ENCODE peak calls at places on chromosomes 6 and 20, in ten cellular contexts. J is Panc1; X is CD8-positive, alpha-beta memory T cell; L is fibroblast of lung; S is RWPE2; A is iPS DF 6.9; O is suprapubic skin; T is Peyer's patch; D is HepG2; P is PC-9. V is an unnamed sample.

GRCh38 chr20:48703511-48704219 is 124.1 kb downstream of the PREX1 start:
- DNase-seq in J (no peak), X (no peak), L (no peak), S (peak; percentile 79), A (no peak), O (no peak), T (no peak), D (no peak), P (no peak), V (no peak)

GRCh38 chr20:1224205-1224604 is 1.6 kb upstream of the RAD21L1 start:
- DNase-seq in J (no peak), X (no peak), L (no peak), S (no peak), A (no peak), O (no peak), T (no peak), D (no peak), P (no peak), V (no peak)

GRCh38 chr6:170542031-170542719 is 10.9 kb downstream of the PSMB1 start:
- DNase-seq in J (no peak), X (no peak), L (peak; percentile 9), S (no peak), A (no peak), O (no peak), T (no peak), D (no peak), P (no peak), V (no peak)

GRCh38 chr20:40390654-40391053 is 298.4 kb downstream of the MAFB start:
- DNase-seq in J (no peak), X (no peak), L (no peak), S (no peak), A (no peak), O (no peak), T (no peak), D (no peak), P (no peak), V (no peak)

GRCh38 chr6:21001736-21002135 is 467.5 kb downstream of the CDKAL1 start:
- DNase-seq in J (no peak), X (no peak), L (peak; percentile 61), S (no peak), A (no peak), O (no peak), T (no peak), D (no peak), P (no peak), V (no peak)

GRCh38 chr20:5557123-5557522 is 193.1 kb upstream of the SHLD1 start:
- DNase-seq in J (peak; percentile 8), X (peak; percentile 23), L (peak; percentile 51), S (no peak), A (peak; percentile 18), O (no peak), T (peak; percentile 78), D (peak; percentile 61), P (peak; percentile 42), V (peak; percentile 27)

GRCh38 chr20:37336369-37337207 is 9.4 kb upstream of the SRC start:
- DNase-seq in J (no peak), X (no peak), L (no peak), S (no peak), A (no peak), O (no peak), T (peak; percentile 82), D (no peak), P (no peak), V (no peak)

GRCh38 chr6:101700655-101701054 is 307.1 kb downstream of the GRIK2 start:
- DNase-seq in J (no peak), X (no peak), L (no peak), S (no peak), A (no peak), O (no peak), T (no peak), D (no peak), P (no peak), V (no peak)

GRCh38 chr6:53828971-53829697 is 34.3 kb downstream of the LRRC1 start:
- DNase-seq in J (no peak), X (no peak), L (no peak), S (no peak), A (no peak), O (no peak), T (peak; percentile 58), D (peak; percentile 33), P (no peak), V (no peak)

GRCh38 chr6:108944058-108944457 is 95.8 kb downstream of the ARMC2 start:
- DNase-seq in J (no peak), X (no peak), L (no peak), S (no peak), A (no peak), O (no peak), T (no peak), D (no peak), P (no peak), V (no peak)

GRCh38 chr6:99471638-99472037 is 43.6 kb downstream of the USP45 start:
- DNase-seq in J (no peak), X (no peak), L (no peak), S (no peak), A (no peak), O (no peak), T (no peak), D (no peak), P (no peak), V (no peak)

GRCh38 chr6:56297022-56297995 is 49.9 kb upstream of the COL21A1 start:
- DNase-seq in J (no peak), X (no peak), L (peak; percentile 38), S (no peak), A (no peak), O (no peak), T (no peak), D (no peak), P (no peak), V (no peak)

GRCh38 chr6:156949376-156949775 is 172.2 kb downstream of the ARID1B start:
- DNase-seq in J (no peak), X (no peak), L (peak; percentile 57), S (no peak), A (no peak), O (no peak), T (no peak), D (no peak), P (peak; percentile 54), V (no peak)

GRCh38 chr6:163405412-163406309 is 8.9 kb upstream of the QKI start:
- DNase-seq in J (no peak), X (no peak), L (no peak), S (no peak), A (no peak), O (peak; percentile 84), T (peak; percentile 69), D (peak; percentile 50), P (no peak), V (no peak)

GRCh38 chr20:23534801-23535593 is 33.3 kb downstream of the CST9L start:
- DNase-seq in J (no peak), X (no peak), L (no peak), S (no peak), A (no peak), O (peak; percentile 72), T (no peak), D (no peak), P (no peak), V (no peak)

GRCh38 chr20:64238851-64239387 is 16.6 kb upstream of the PCMTD2 start:
- DNase-seq in J (no peak), X (no peak), L (no peak), S (peak; percentile 80), A (no peak), O (no peak), T (no peak), D (peak; percentile 49), P (no peak), V (no peak)

GRCh38 chr6:159232106-159232645 is 63.0 kb downstream of the FNDC1 start:
- DNase-seq in J (no peak), X (no peak), L (no peak), S (no peak), A (no peak), O (no peak), T (no peak), D (no peak), P (no peak), V (no peak)

GRCh38 chr20:8435251-8436035 is 303.4 kb downstream of the PLCB1 start:
- DNase-seq in J (no peak), X (no peak), L (no peak), S (no peak), A (no peak), O (no peak), T (no peak), D (no peak), P (no peak), V (no peak)

GRCh38 chr6:37319856-37320255 is 33.9 kb upstream of the RNF8 start:
- DNase-seq in J (no peak), X (no peak), L (peak; percentile 9), S (no peak), A (no peak), O (no peak), T (no peak), D (no peak), P (no peak), V (no peak)

GRCh38 chr6:150036081-150036480 is 10.7 kb upstream of the RAET1L start:
- DNase-seq in J (no peak), X (no peak), L (no peak), S (no peak), A (no peak), O (peak; percentile 28), T (no peak), D (no peak), P (no peak), V (no peak)
- H3K27me3 ChIP-seq in J (peaks cover 41% of the 10 kb centered on the region), X (peaks cover 47% of the 10 kb centered on the region), L (peaks cover 45% of the 10 kb centered on the region), S (peaks cover 35% of the 10 kb centered on the region), A (peaks cover 44% of the 10 kb centered on the region), O (peaks cover 63% of the 10 kb centered on the region), T (no peaks in the 10 kb centered on the region), D (peaks cover 66% of the 10 kb centered on the region), P (peaks cover 11% of the 10 kb centered on the region), V (peaks cover 57% of the 10 kb centered on the region)

DNA sequence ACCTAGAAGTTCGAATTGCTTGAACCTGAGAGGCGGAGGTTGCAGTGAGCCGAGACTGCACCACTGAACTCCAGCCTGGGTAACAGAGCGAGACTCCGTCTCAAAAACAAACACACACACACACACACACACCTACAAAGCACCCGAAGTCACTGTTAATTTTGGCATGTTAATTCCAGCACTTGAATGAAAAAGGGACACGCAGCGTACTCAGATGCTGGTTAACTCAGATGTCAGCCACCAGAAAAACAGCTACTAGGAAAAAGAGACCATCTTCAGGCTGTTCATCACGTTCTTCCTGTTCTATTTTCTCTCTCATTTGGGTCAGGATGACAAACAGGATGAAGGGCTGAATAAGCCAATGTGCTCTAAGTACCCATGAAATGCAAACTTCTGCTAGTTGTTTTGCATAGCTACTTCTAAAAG is 46.9 kb downstream of the BLOC1S5 start:
- DNase-seq in J (no peak), X (no peak), L (no peak), S (no peak), A (no peak), O (no peak), T (no peak), D (no peak), P (no peak), V (no peak)
- H3K4me3 ChIP-seq in J (no peak overlapping the region), X (no peak overlapping the region), L (no peak overlapping the region), S (no peak overlapping the region), A (no peak overlapping the region), O (no peak overlapping the region), T (no peak overlapping the region), D (no peak overlapping the region), P (no peak overlapping the region), V (no peak overlapping the region)

GRCh38 chr6:76789580-76789979 is 673.7 kb downstream of the HTR1B start:
- DNase-seq in J (no peak), X (no peak), L (no peak), S (no peak), A (no peak), O (no peak), T (no peak), D (no peak), P (no peak), V (no peak)
- H3K4me1 ChIP-seq in J (no peaks in the 10 kb centered on the region), X (no peaks in the 10 kb centered on the region), L (no peaks in the 10 kb centered on the region), S (no peaks in the 10 kb centered on the region), A (no peaks in the 10 kb centered on the region), O (no peaks in the 10 kb centered on the region), T (no peaks in the 10 kb centered on the region), D (peaks cover 21% of the 10 kb centered on the region), P (no peaks in the 10 kb centered on the region), V (no peaks in the 10 kb centered on the region)

GRCh38 chr20:59355242-59355641 is 54.8 kb downstream of the EDN3 start:
- DNase-seq in J (no peak), X (no peak), L (no peak), S (no peak), A (no peak), O (no peak), T (no peak), D (no peak), P (no peak), V (no peak)
- H3K27me3 ChIP-seq in J (no peaks in the 10 kb centered on the region), X (no peaks in the 10 kb centered on the region), L (no peaks in the 10 kb centered on the region), S (peaks cover 48% of the 10 kb centered on the region), A (no peaks in the 10 kb centered on the region), O (peaks cover 3% of the 10 kb centered on the region), T (no peaks in the 10 kb centered on the region), D (peaks cover 11% of the 10 kb centered on the region), P (peaks cover 82% of the 10 kb centered on the region), V (no peaks in the 10 kb centered on the region)

V was measured in HAP-1.